ENCODE peak calls at places on chromosomes 6 and 20, in four cellular contexts. J is stimulated activated CD4-positive, alpha-beta T cell treated with anti-CD3 and anti-CD28 coated beads, Interleukin-1b, Interleukin-23, amount 100 ng/mL, for 4 hours; U is activated gamma-delta T cell treated with Interleukin-2 at 50 U/mL for 16 hours; O is heart left ventricle. T is an unnamed sample.
A peak's percentile ranks its signal among the peaks of the same experiment; 100 is the strongest.

GRCh38 chr6:25414755-25415154 is 135.6 kb downstream of the CARMIL1 start:
- DNase-seq in J (no peak), U (no peak), O (no peak), T (no peak)

GRCh38 chr20:3505148-3505547 is 34.3 kb downstream of the ATRN start:
- DNase-seq in J (no peak), U (no peak), O (no peak), T (no peak)

GRCh38 chr6:13794184-13794583 is 20.2 kb downstream of the MCUR1 start:
- DNase-seq in J (no peak), U (no peak), O (no peak), T (peak; percentile 67)

GRCh38 chr6:11315743-11316437 is 83.4 kb upstream of the NEDD9 start:
- DNase-seq in J (no peak), U (no peak), O (no peak), T (peak; percentile 16)

GRCh38 chr20:23513164-23513563 is 22.2 kb downstream of the CST8 start:
- DNase-seq in J (no peak), U (no peak), O (no peak), T (no peak)

GRCh38 chr6:12962995-12963394 is 246.4 kb downstream of the PHACTR1 start:
- DNase-seq in J (no peak), U (no peak), O (no peak), T (no peak)

GRCh38 chr6:39301606-39302005 is 12.6 kb downstream of the KCNK17 start:
- DNase-seq in J (no peak), U (no peak), O (no peak), T (peak; percentile 5)

GRCh38 chr6:27867051-27867940 is 44.9 kb downstream of the OR2B2 start:
- DNase-seq in J (no peak), U (peak; percentile 61), O (peak; percentile 85), T (peak; percentile 79)